ENCODE peak calls at places on chromosomes 12 and 14, in seven cellular contexts. One of them, this sample, is unnamed.

GRCh38 chr14:94557327-94557726 is 3.9 kb upstream of the SERPINA4 start:
- DNase-seq in LoVo: no peak
- DNase-seq in AG10803: no peak
- DNase-seq in activated CD8-positive, alpha-beta memory T cell treated with anti-CD3 and anti-CD28 coated beads for 48 hours: no peak
- DNase-seq in IMR-90: no peak
- DNase-seq in stimulated activated CD8-positive, alpha-beta memory T cell treated with anti-CD3 and anti-CD28 coated beads, Interleukin-4, amount 100 ng/mL, for 24 hours: no peak
- DNase-seq in left lobe of liver: no peak
- DNase-seq in this sample: no peak

GRCh38 chr12:48977290-48978281 is 536 bp upstream of the WNT1 start:
- DNase-seq in LoVo: peak
- DNase-seq in AG10803: no peak
- DNase-seq in activated CD8-positive, alpha-beta memory T cell treated with anti-CD3 and anti-CD28 coated beads for 48 hours: peak
- DNase-seq in IMR-90: peak
- DNase-seq in stimulated activated CD8-positive, alpha-beta memory T cell treated with anti-CD3 and anti-CD28 coated beads, Interleukin-4, amount 100 ng/mL, for 24 hours: peak
- DNase-seq in left lobe of liver: no peak
- DNase-seq in this sample: no peak

GRCh38 chr14:44788612-44789011 is 173.1 kb downstream of the KLHL28 start:
- DNase-seq in LoVo: no peak
- DNase-seq in AG10803: no peak
- DNase-seq in activated CD8-positive, alpha-beta memory T cell treated with anti-CD3 and anti-CD28 coated beads for 48 hours: no peak
- DNase-seq in IMR-90: peak
- DNase-seq in stimulated activated CD8-positive, alpha-beta memory T cell treated with anti-CD3 and anti-CD28 coated beads, Interleukin-4, amount 100 ng/mL, for 24 hours: no peak
- DNase-seq in left lobe of liver: no peak
- DNase-seq in this sample: no peak

GRCh38 chr12:93839076-93839475 is 161.9 kb downstream of the CRADD start:
- DNase-seq in LoVo: no peak
- DNase-seq in AG10803: no peak
- DNase-seq in activated CD8-positive, alpha-beta memory T cell treated with anti-CD3 and anti-CD28 coated beads for 48 hours: no peak
- DNase-seq in IMR-90: peak
- DNase-seq in stimulated activated CD8-positive, alpha-beta memory T cell treated with anti-CD3 and anti-CD28 coated beads, Interleukin-4, amount 100 ng/mL, for 24 hours: no peak
- DNase-seq in left lobe of liver: no peak
- DNase-seq in this sample: no peak

GRCh38 chr14:83842536-83842935 is 1687.4 kb upstream of the FLRT2 start:
- DNase-seq in LoVo: no peak
- DNase-seq in AG10803: no peak
- DNase-seq in activated CD8-positive, alpha-beta memory T cell treated with anti-CD3 and anti-CD28 coated beads for 48 hours: no peak
- DNase-seq in IMR-90: no peak
- DNase-seq in stimulated activated CD8-positive, alpha-beta memory T cell treated with anti-CD3 and anti-CD28 coated beads, Interleukin-4, amount 100 ng/mL, for 24 hours: no peak
- DNase-seq in left lobe of liver: no peak
- DNase-seq in this sample: no peak

GRCh38 chr14:79369359-79370332 is 841.7 kb downstream of the DIO2 start:
- DNase-seq in LoVo: peak
- DNase-seq in AG10803: peak
- DNase-seq in activated CD8-positive, alpha-beta memory T cell treated with anti-CD3 and anti-CD28 coated beads for 48 hours: no peak
- DNase-seq in IMR-90: peak
- DNase-seq in stimulated activated CD8-positive, alpha-beta memory T cell treated with anti-CD3 and anti-CD28 coated beads, Interleukin-4, amount 100 ng/mL, for 24 hours: no peak
- DNase-seq in left lobe of liver: no peak
- DNase-seq in this sample: no peak

GRCh38 chr12:67772276-67773169 is 124.0 kb downstream of the DYRK2 start:
- DNase-seq in LoVo: no peak
- DNase-seq in AG10803: peak
- DNase-seq in activated CD8-positive, alpha-beta memory T cell treated with anti-CD3 and anti-CD28 coated beads for 48 hours: no peak
- DNase-seq in IMR-90: peak
- DNase-seq in stimulated activated CD8-positive, alpha-beta memory T cell treated with anti-CD3 and anti-CD28 coated beads, Interleukin-4, amount 100 ng/mL, for 24 hours: no peak
- DNase-seq in left lobe of liver: no peak
- DNase-seq in this sample: no peak

GRCh38 chr12:109604902-109605536 is 31.4 kb downstream of the MVK start:
- DNase-seq in LoVo: no peak
- DNase-seq in AG10803: no peak
- DNase-seq in activated CD8-positive, alpha-beta memory T cell treated with anti-CD3 and anti-CD28 coated beads for 48 hours: no peak
- DNase-seq in IMR-90: no peak
- DNase-seq in stimulated activated CD8-positive, alpha-beta memory T cell treated with anti-CD3 and anti-CD28 coated beads, Interleukin-4, amount 100 ng/mL, for 24 hours: no peak
- DNase-seq in left lobe of liver: no peak
- DNase-seq in this sample: no peak

GRCh38 chr14:55964081-55964480 is 154.1 kb upstream of the PELI2 start:
- DNase-seq in LoVo: no peak
- DNase-seq in AG10803: no peak
- DNase-seq in activated CD8-positive, alpha-beta memory T cell treated with anti-CD3 and anti-CD28 coated beads for 48 hours: no peak
- DNase-seq in IMR-90: no peak
- DNase-seq in stimulated activated CD8-positive, alpha-beta memory T cell treated with anti-CD3 and anti-CD28 coated beads, Interleukin-4, amount 100 ng/mL, for 24 hours: no peak
- DNase-seq in left lobe of liver: no peak
- DNase-seq in this sample: no peak

GRCh38 chr12:132525833-132526455 is 36.0 kb downstream of the FBRSL1 start:
- DNase-seq in LoVo: no peak
- DNase-seq in AG10803: no peak
- DNase-seq in activated CD8-positive, alpha-beta memory T cell treated with anti-CD3 and anti-CD28 coated beads for 48 hours: no peak
- DNase-seq in IMR-90: no peak
- DNase-seq in stimulated activated CD8-positive, alpha-beta memory T cell treated with anti-CD3 and anti-CD28 coated beads, Interleukin-4, amount 100 ng/mL, for 24 hours: no peak
- DNase-seq in left lobe of liver: no peak
- DNase-seq in this sample: no peak

GRCh38 chr12:130147875-130148596 is 14.2 kb upstream of the FZD10 start:
- DNase-seq in LoVo: no peak
- DNase-seq in AG10803: no peak
- DNase-seq in activated CD8-positive, alpha-beta memory T cell treated with anti-CD3 and anti-CD28 coated beads for 48 hours: no peak
- DNase-seq in IMR-90: no peak
- DNase-seq in stimulated activated CD8-positive, alpha-beta memory T cell treated with anti-CD3 and anti-CD28 coated beads, Interleukin-4, amount 100 ng/mL, for 24 hours: no peak
- DNase-seq in left lobe of liver: no peak
- DNase-seq in this sample: no peak

GRCh38 chr14:70845601-70846000 is 36.3 kb upstream of the MAP3K9 start:
- DNase-seq in LoVo: no peak
- DNase-seq in AG10803: no peak
- DNase-seq in activated CD8-positive, alpha-beta memory T cell treated with anti-CD3 and anti-CD28 coated beads for 48 hours: no peak
- DNase-seq in IMR-90: no peak
- DNase-seq in stimulated activated CD8-positive, alpha-beta memory T cell treated with anti-CD3 and anti-CD28 coated beads, Interleukin-4, amount 100 ng/mL, for 24 hours: no peak
- DNase-seq in left lobe of liver: no peak
- DNase-seq in this sample: no peak

GRCh38 chr12:131828671-131829350 is 618 bp downstream of the MMP17 start:
- DNase-seq in LoVo: no peak
- DNase-seq in AG10803: no peak
- DNase-seq in activated CD8-positive, alpha-beta memory T cell treated with anti-CD3 and anti-CD28 coated beads for 48 hours: no peak
- DNase-seq in IMR-90: no peak
- DNase-seq in stimulated activated CD8-positive, alpha-beta memory T cell treated with anti-CD3 and anti-CD28 coated beads, Interleukin-4, amount 100 ng/mL, for 24 hours: no peak
- DNase-seq in left lobe of liver: no peak
- DNase-seq in this sample: peak

GRCh38 chr12:116863275-116863767 is 17.9 kb downstream of the HRK start:
- DNase-seq in LoVo: no peak
- DNase-seq in AG10803: peak
- DNase-seq in activated CD8-positive, alpha-beta memory T cell treated with anti-CD3 and anti-CD28 coated beads for 48 hours: no peak
- DNase-seq in IMR-90: peak
- DNase-seq in stimulated activated CD8-positive, alpha-beta memory T cell treated with anti-CD3 and anti-CD28 coated beads, Interleukin-4, amount 100 ng/mL, for 24 hours: no peak
- DNase-seq in left lobe of liver: no peak
- DNase-seq in this sample: no peak

GRCh38 chr14:90495357-90496276 is 98.8 kb downstream of the CALM1 start:
- DNase-seq in LoVo: peak
- DNase-seq in AG10803: peak
- DNase-seq in activated CD8-positive, alpha-beta memory T cell treated with anti-CD3 and anti-CD28 coated beads for 48 hours: no peak
- DNase-seq in IMR-90: peak
- DNase-seq in stimulated activated CD8-positive, alpha-beta memory T cell treated with anti-CD3 and anti-CD28 coated beads, Interleukin-4, amount 100 ng/mL, for 24 hours: no peak
- DNase-seq in left lobe of liver: no peak
- DNase-seq in this sample: peak

GRCh38 chr14:45906257-45906656 is 653.3 kb upstream of the MIS18BP1 start:
- DNase-seq in LoVo: no peak
- DNase-seq in AG10803: no peak
- DNase-seq in activated CD8-positive, alpha-beta memory T cell treated with anti-CD3 and anti-CD28 coated beads for 48 hours: no peak
- DNase-seq in IMR-90: no peak
- DNase-seq in stimulated activated CD8-positive, alpha-beta memory T cell treated with anti-CD3 and anti-CD28 coated beads, Interleukin-4, amount 100 ng/mL, for 24 hours: no peak
- DNase-seq in left lobe of liver: no peak
- DNase-seq in this sample: no peak

GRCh38 chr12:122006186-122006926 is 15.3 kb upstream of the BCL7A start:
- DNase-seq in LoVo: no peak
- DNase-seq in AG10803: no peak
- DNase-seq in activated CD8-positive, alpha-beta memory T cell treated with anti-CD3 and anti-CD28 coated beads for 48 hours: no peak
- DNase-seq in IMR-90: no peak
- DNase-seq in stimulated activated CD8-positive, alpha-beta memory T cell treated with anti-CD3 and anti-CD28 coated beads, Interleukin-4, amount 100 ng/mL, for 24 hours: no peak
- DNase-seq in left lobe of liver: no peak
- DNase-seq in this sample: no peak